ENCODE peak calls at places on chromosomes 5 and 9, in ten cellular contexts. Q, N, Z, A, I, P, S, X, R and V are unnamed samples.

GRCh38 chr5:52725065-52725746 is 62.5 kb upstream of the ITGA1 start:
- DNase-seq in A (no peak), R (peak), I (no peak), X (no peak), Z (no peak), S (peak), N (no peak), P (no peak), Q (peak), V (peak)

GRCh38 chr5:66223637-66224036 is 79.5 kb downstream of the SREK1 start:
- DNase-seq in A (no peak), Q (no peak), Z (peak), R (peak), S (peak), I (no peak), N (no peak), P (peak), X (peak), V (peak)

GRCh38 chr9:89006308-89006707 is 15.0 kb downstream of the S1PR3 start:
- DNase-seq in X (no peak), Q (no peak), A (no peak), P (peak), Z (no peak), S (no peak), I (no peak), N (no peak), R (no peak), V (no peak)

GRCh38 chr9:86075132-86075807 is 24.1 kb downstream of the GOLM1 start:
- DNase-seq in Q (no peak), P (no peak), R (no peak), X (no peak), A (no peak), Z (no peak), I (peak), S (no peak), N (no peak), V (peak)

GRCh38 chr5:127358782-127359181 is 68.2 kb downstream of the MEGF10 start:
- DNase-seq in Q (no peak), A (no peak), N (no peak), Z (peak), S (no peak), P (peak), R (no peak), I (peak), X (no peak), V (peak)

GRCh38 chr5:77210091-77211012 is at the start of gene PDE8B:
- DNase-seq in I (no peak), S (no peak), P (no peak), X (peak), A (peak), N (no peak), R (peak), Z (no peak), Q (no peak), V (no peak)

GRCh38 chr5:149679876-149680809 is 50.0 kb upstream of the PPARGC1B start:
- DNase-seq in I (no peak), P (no peak), Q (no peak), S (peak), Z (no peak), A (no peak), R (no peak), X (no peak), N (peak), V (no peak)

GRCh38 chr5:113084402-113085083 is 107.9 kb downstream of the DCP2 start:
- DNase-seq in I (no peak), A (no peak), N (peak), Q (no peak), P (no peak), Z (no peak), R (no peak), X (no peak), S (no peak), V (no peak)

GRCh38 chr5:98360548-98360947 is 412.9 kb upstream of the RGMB start:
- DNase-seq in N (no peak), S (no peak), I (no peak), R (no peak), Q (no peak), P (no peak), A (no peak), X (no peak), Z (no peak), V (no peak)

GRCh38 chr5:139638090-139638735 is 9.9 kb upstream of the CXXC5 start:
- DNase-seq in Z (peak), S (peak), A (peak), Q (no peak), P (peak), N (peak), X (peak), I (peak), R (peak), V (peak)

GRCh38 chr9:121895836-121896544 is 197.1 kb downstream of the TTLL11 start:
- DNase-seq in N (peak), A (peak), P (peak), Z (peak), Q (no peak), I (peak), X (peak), S (no peak), R (no peak), V (peak)

GRCh38 chr5:127097288-127097687 is 24.0 kb upstream of the C5orf63 start:
- DNase-seq in S (no peak), P (no peak), X (no peak), A (no peak), R (no peak), N (no peak), Q (no peak), I (peak), Z (no peak), V (peak)

GRCh38 chr5:152178350-152178699 is 226.8 kb downstream of the NMUR2 start:
- DNase-seq in Z (no peak), N (no peak), X (no peak), S (no peak), Q (no peak), I (no peak), P (no peak), R (no peak), A (no peak), V (no peak)

GRCh38 chr5:55441107-55441771 is 93.5 kb downstream of the PLPP1 start:
- DNase-seq in Q (no peak), R (no peak), Z (no peak), X (no peak), N (no peak), S (no peak), A (no peak), I (no peak), P (no peak), V (no peak)

DNA sequence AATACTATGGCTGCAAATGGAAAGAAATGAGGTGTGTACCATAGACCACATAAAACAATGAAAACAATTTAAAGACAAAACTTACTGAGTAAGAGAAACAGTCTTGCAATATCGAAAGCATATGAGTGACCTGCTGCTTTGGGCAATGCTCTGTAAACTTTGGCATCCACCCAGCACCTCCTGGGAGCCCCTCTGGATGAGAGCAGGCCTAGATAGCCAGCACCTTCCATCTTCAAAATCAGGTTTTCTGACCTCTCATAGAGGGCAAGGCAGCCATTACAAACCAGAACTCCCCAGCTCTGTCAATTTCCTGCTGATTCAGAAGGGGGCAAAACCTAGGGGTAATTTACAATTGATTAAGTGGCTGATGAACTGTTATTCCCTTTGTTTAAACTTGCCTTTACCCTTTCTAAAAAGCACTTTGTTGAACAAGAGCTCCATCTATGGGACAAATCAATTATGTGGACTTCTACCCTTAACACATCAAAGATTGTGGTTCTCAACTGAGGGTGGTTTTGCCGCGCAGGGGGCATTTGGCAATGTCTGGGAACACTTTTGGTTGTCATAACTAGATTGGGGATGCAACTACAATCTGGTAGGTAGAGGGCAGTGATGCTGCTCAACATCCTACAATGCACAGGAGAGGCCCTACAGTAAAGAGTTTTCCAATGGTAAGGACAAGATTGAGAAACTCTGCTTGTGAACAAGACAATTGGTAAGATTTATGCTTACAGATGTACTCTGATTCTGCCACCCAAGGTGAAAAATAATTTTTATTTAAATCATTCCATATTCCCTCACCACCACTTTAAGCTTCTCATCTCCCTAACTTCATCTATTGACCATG is 184.2 kb downstream of the MARCHF11 start:
- DNase-seq in S (no peak), Q (peak), Z (peak), A (no peak), I (peak), X (no peak), R (peak), N (no peak), P (peak), V (peak)
- TF ChIP-seq CTCF in S (peak), Q (peak), Z (peak), A (no peak), I (peak), X (peak), R (peak), N (peak), P (peak), V (peak)

GRCh38 chr5:38148021-38148625 is 110.2 kb upstream of the EGFLAM start:
- DNase-seq in Z (no peak), X (no peak), R (no peak), I (no peak), N (no peak), A (no peak), S (no peak), Q (no peak), P (no peak), V (no peak)

GRCh38 chr5:38154615-38155204 is 103.6 kb upstream of the EGFLAM start:
- DNase-seq in A (no peak), I (no peak), S (peak), N (no peak), P (no peak), X (no peak), Z (no peak), Q (no peak), R (no peak), V (no peak)

GRCh38 chr5:38151878-38152277 is 106.5 kb upstream of the EGFLAM start:
- DNase-seq in I (no peak), A (no peak), S (no peak), Q (peak), N (no peak), Z (no peak), X (no peak), P (no peak), R (no peak), V (no peak)

DNA sequence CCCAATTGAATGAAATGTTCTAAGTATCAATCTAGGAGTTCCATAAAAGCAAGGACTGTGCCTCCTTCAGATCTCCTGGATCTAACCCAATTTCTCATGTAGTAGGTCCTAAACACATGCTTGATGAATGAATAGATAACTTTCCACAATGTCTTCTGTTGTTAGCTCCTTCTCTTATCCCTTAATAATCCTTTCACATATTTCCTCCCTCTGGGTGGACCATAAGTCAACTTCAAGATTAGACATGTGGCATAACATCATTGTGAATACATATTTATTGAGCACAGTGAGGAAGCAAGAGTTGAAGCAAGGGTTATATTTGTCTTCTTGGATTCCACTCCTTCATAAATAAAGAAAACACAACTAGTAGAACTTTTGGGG is 108.6 kb upstream of the EGFLAM start:
- DNase-seq in Z (no peak), R (no peak), I (no peak), A (no peak), P (no peak), Q (no peak), N (no peak), S (no peak), X (no peak), V (no peak)
- H3K4me3 ChIP-seq in Z (no peak), R (no peak), I (no peak), A (no peak), P (no peak), Q (no peak), N (no peak), S (no peak), X (no peak), V (no peak)

DNA sequence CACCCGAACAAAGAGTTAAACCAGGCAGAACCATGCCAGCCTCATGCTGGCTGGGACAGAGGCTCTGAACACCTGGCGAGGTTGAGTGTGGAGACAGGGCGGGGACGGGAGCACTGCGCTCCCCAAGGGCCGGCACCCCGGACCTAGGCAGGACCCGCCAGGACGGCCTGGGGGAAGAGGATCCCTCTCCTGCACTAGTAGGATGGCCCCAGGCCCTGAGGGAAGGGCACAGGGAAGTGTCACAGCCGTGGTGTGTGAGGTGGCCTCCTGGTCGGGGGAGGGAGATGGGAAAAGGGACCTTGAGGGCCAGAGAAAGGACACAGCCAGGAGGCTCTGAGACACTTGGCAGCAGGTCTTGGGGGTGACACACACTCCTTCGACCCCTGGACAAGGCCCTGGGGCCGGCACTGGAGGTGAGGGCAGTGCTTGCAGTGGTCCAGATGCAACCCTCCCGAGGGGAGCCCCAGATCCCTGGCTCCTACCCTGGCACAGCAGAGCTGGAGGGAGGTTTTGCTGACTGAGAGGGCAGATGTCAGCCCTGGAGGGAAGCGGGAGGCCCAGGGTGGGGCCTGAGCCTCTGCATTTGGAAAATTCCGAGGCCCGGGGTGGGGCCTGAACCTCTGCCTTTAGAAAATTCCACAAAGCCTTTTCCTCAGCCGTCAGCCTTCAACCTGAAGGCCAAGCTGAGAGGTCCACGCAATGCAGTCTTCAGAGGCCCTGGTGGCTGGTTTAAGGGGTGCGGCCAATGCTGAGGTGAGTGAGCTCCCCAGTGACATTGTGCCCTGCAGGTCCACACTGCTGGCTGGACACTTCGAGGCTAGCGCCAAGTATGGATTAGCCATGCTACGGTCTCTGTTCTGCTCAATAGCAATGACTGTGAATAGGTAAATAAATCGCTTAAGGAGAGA is 24.8 kb upstream of the TERT start:
- DNase-seq in I (no peak), P (no peak), Q (no peak), N (no peak), R (no peak), S (no peak), Z (no peak), A (peak), X (no peak), V (no peak)
- TF ChIP-seq CTCF in I (no peak), P (no peak), Q (no peak), N (no peak), R (no peak), S (peak), Z (no peak), A (no peak), X (no peak), V (peak)

GRCh38 chr5:14218011-14218410 is 74.9 kb downstream of the TRIO start:
- DNase-seq in Z (no peak), Q (no peak), I (no peak), X (no peak), R (no peak), A (no peak), N (no peak), S (no peak), P (no peak), V (no peak)
- H3K4me3 ChIP-seq in Z (no peak), Q (no peak), I (no peak), X (no peak), R (no peak), A (no peak), N (no peak), S (no peak), P (no peak), V (no peak)

GRCh38 chr9:113150670-113151591 is at the start of gene SLC31A2:
- DNase-seq in S (peak), Z (peak), I (peak), N (peak), R (peak), A (peak), X (peak), Q (peak), P (peak), V (peak)
- TF ChIP-seq CTCF in S (peak), Z (peak), I (peak), N (peak), R (peak), A (peak), X (no peak), Q (no peak), P (peak), V (peak)

GRCh38 chr5:111074244-111074643 is 2.7 kb downstream of the TSLP start:
- DNase-seq in P (no peak), S (no peak), X (no peak), Z (no peak), R (no peak), A (no peak), Q (no peak), I (no peak), N (no peak), V (no peak)
- H3K4me3 ChIP-seq in P (peak), S (no peak), X (no peak), Z (peak), R (no peak), A (no peak), Q (peak), I (no peak), N (peak), V (peak)

DNA sequence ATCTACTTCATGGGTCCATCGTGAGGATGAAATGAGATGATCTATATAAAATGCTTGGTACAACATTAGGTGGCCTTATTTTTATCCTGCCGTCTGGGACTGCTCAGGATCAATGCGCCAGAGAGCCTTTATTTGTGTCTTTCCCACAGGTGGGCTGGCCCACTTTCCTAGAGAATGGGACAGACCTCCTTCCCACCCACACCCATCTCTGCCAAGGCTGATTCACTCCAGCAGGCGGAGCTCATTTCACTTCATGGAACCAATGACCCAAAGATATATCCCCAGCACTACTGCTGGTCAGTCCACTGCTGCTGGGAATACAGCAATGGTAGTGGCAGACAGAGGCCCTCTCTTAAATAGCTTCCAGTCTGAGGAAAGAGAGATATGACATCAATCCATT is 35.7 kb downstream of the TGFBI start:
- DNase-seq in N (no peak), Z (no peak), Q (no peak), S (no peak), P (peak), R (no peak), A (no peak), X (no peak), I (no peak), V (no peak)
- TF ChIP-seq CTCF in N (peak), Z (no peak), Q (no peak), S (peak), P (peak), R (no peak), A (no peak), X (no peak), I (peak), V (peak)

GRCh38 chr5:134114886-134115805 is 665 bp downstream of the TCF7 start:
- DNase-seq in R (peak), I (no peak), X (peak), N (no peak), A (peak), S (no peak), Z (no peak), P (no peak), Q (no peak), V (no peak)

GRCh38 chr5:134118212-134118611 is 3.7 kb downstream of the TCF7 start:
- DNase-seq in N (no peak), Q (no peak), X (no peak), P (no peak), S (no peak), Z (no peak), R (no peak), A (no peak), I (no peak), V (no peak)

GRCh38 chr5:134115806-134116175 is 1.3 kb downstream of the TCF7 start:
- DNase-seq in X (peak), A (no peak), R (peak), Z (no peak), Q (no peak), S (no peak), P (no peak), N (no peak), I (no peak), V (peak)

GRCh38 chr5:134116291-134116690 is 1.8 kb downstream of the TCF7 start:
- DNase-seq in Q (no peak), A (no peak), X (no peak), S (no peak), R (no peak), Z (no peak), P (no peak), N (no peak), I (no peak), V (no peak)

GRCh38 chr5:134116789-134117761 is 2.6 kb downstream of the TCF7 start:
- DNase-seq in Q (no peak), I (no peak), S (no peak), P (no peak), X (no peak), A (no peak), N (no peak), R (no peak), Z (no peak), V (no peak)
- H3K4me3 ChIP-seq in Q (no peak), I (no peak), S (no peak), P (no peak), X (no peak), A (no peak), N (no peak), R (no peak), Z (no peak), V (no peak)

GRCh38 chr9:37410969-37411785 is 11.3 kb upstream of the GRHPR start:
- DNase-seq in I (no peak), A (no peak), Z (no peak), S (peak), R (no peak), X (no peak), P (peak), N (no peak), Q (peak), V (peak)
- TF ChIP-seq CTCF in I (peak), A (no peak), Z (peak), S (peak), R (peak), X (no peak), P (peak), N (no peak), Q (peak), V (peak)